ENCODE peak calls at places on chromosomes 2 and 18, in seven cellular contexts. O is GM12864; X is RPMI7951; K is endothelial cell; F is HEK293T; Y is activated effector memory CD4-positive, alpha-beta T cell treated with Interleukin-2 at 50 U/mL for 16 hours; J is tibial artery. L is an unnamed sample.
A peak's percentile ranks its signal among the peaks of the same experiment; 100 is the strongest.

GRCh38 chr2:22904126-22904684 is 480.8 kb upstream of the KLHL29 start:
- DNase-seq in O (no peak), X (no peak), K (peak; percentile 59), F (peak; percentile 46), Y (no peak), J (no peak), L (peak; percentile 64)

GRCh38 chr2:43309935-43310334 is 83.5 kb upstream of the ZFP36L2 start:
- DNase-seq in O (no peak), X (no peak), K (no peak), F (no peak), Y (no peak), J (no peak), L (no peak)

GRCh38 chr2:56741601-56742102 is 557.9 kb downstream of the CCDC85A start:
- DNase-seq in O (no peak), X (peak; percentile 97), K (no peak), F (no peak), Y (no peak), J (peak; percentile 24), L (no peak)

GRCh38 chr2:1509271-1509995 is 96.2 kb downstream of the TPO start:
- DNase-seq in O (no peak), X (no peak), K (no peak), F (no peak), Y (peak; percentile 20), J (no peak), L (no peak)

GRCh38 chr2:7860693-7861092 is 821.2 kb upstream of the ID2 start:
- DNase-seq in O (no peak), X (peak; percentile 9), K (no peak), F (no peak), Y (no peak), J (no peak), L (peak; percentile 7)

GRCh38 chr2:70371753-70372152 is 69.9 kb upstream of the FAM136A start:
- DNase-seq in O (no peak), X (peak; percentile 52), K (no peak), F (no peak), Y (no peak), J (no peak), L (no peak)

GRCh38 chr2:20099780-20100179 is 48.4 kb upstream of the LAPTM4A start:
- DNase-seq in O (no peak), X (no peak), K (no peak), F (no peak), Y (no peak), J (no peak), L (no peak)

GRCh38 chr2:240250150-240250984 is 109.9 kb upstream of the OTOS start:
- DNase-seq in O (no peak), X (no peak), K (no peak), F (no peak), Y (no peak), J (no peak), L (peak; percentile 45)

GRCh38 chr2:65367517-65367916 is 64.9 kb downstream of the SPRED2 start:
- DNase-seq in O (no peak), X (peak; percentile 100), K (no peak), F (no peak), Y (no peak), J (no peak), L (no peak)

GRCh38 chr2:84786601-84787000 is 94.3 kb downstream of the TRABD2A start:
- DNase-seq in O (no peak), X (no peak), K (no peak), F (no peak), Y (no peak), J (no peak), L (no peak)

GRCh38 chr2:16226942-16227664 is 286.8 kb downstream of the MYCN start:
- DNase-seq in O (no peak), X (no peak), K (no peak), F (no peak), Y (no peak), J (no peak), L (no peak)

GRCh38 chr2:240237609-240238151 is 97.2 kb upstream of the OTOS start:
- DNase-seq in O (no peak), X (peak; percentile 25), K (no peak), F (no peak), Y (no peak), J (no peak), L (no peak)

GRCh38 chr2:108587621-108588020 is 53.4 kb downstream of the LIMS1 start:
- DNase-seq in O (no peak), X (peak; percentile 88), K (no peak), F (no peak), Y (no peak), J (peak; percentile 40), L (no peak)

GRCh38 chr2:99448556-99448955 is 41.3 kb downstream of the REV1 start:
- DNase-seq in O (no peak), X (peak; percentile 34), K (no peak), F (no peak), Y (no peak), J (no peak), L (no peak)

GRCh38 chr18:48441405-48441881 is 32.3 kb upstream of the ZBTB7C start:
- DNase-seq in O (no peak), X (peak; percentile 73), K (no peak), F (no peak), Y (no peak), J (peak; percentile 74), L (no peak)

GRCh38 chr2:99504844-99505584 is 15.2 kb upstream of the REV1 start:
- DNase-seq in O (no peak), X (no peak), K (no peak), F (no peak), Y (no peak), J (no peak), L (no peak)

GRCh38 chr2:232229296-232229916 is 149.1 kb upstream of the ALPP start:
- DNase-seq in O (no peak), X (peak; percentile 16), K (no peak), F (no peak), Y (no peak), J (no peak), L (no peak)

GRCh38 chr2:147223553-147223952 is 621.3 kb upstream of the ACVR2A start:
- DNase-seq in O (no peak), X (no peak), K (no peak), F (no peak), Y (no peak), J (no peak), L (no peak)

L was measured in esophagus muscularis mucosa.